ENCODE peak calls at places on chromosome 12, in seven cellular contexts. K, O, U, V, B, R and P are unnamed samples.

GRCh38 chr12:49970658-49971057 is 2.1 kb upstream of the AQP6 start:
- DNase-seq in K (no peak), B (no peak), U (no peak), V (no peak), R (no peak), O (no peak), P (no peak)

GRCh38 chr12:50647479-50647878 is 116.4 kb upstream of the ATF1 start:
- DNase-seq in U (peak), K (no peak), O (no peak), B (no peak), R (no peak), V (no peak), P (no peak)

GRCh38 chr12:81500788-81501187 is 258.4 kb downstream of the PPFIA2 start:
- DNase-seq in R (no peak), U (no peak), B (no peak), V (no peak), K (no peak), O (no peak), P (no peak)

GRCh38 chr12:92735131-92735721 is 32.4 kb downstream of the PLEKHG7 start:
- DNase-seq in U (peak), O (no peak), V (no peak), B (no peak), R (peak), K (no peak), P (no peak)

GRCh38 chr12:110916295-110916875 is 4.0 kb downstream of the MYL2 start:
- DNase-seq in R (no peak), O (no peak), K (no peak), V (no peak), U (no peak), B (no peak), P (no peak)

GRCh38 chr12:91629440-91629839 is 446.8 kb upstream of the DCN start:
- DNase-seq in U (no peak), K (no peak), B (no peak), V (no peak), R (no peak), O (no peak), P (no peak)

GRCh38 chr12:107929436-107929835 is 154.9 kb downstream of the ASCL4 start:
- DNase-seq in B (no peak), K (peak), R (no peak), V (no peak), U (no peak), O (no peak), P (no peak)

GRCh38 chr12:31629756-31630732 is 29.4 kb upstream of the ETFBKMT start:
- DNase-seq in V (no peak), K (no peak), U (peak), O (no peak), B (no peak), R (no peak), P (peak)

GRCh38 chr12:52741378-52742195 is 35.6 kb downstream of the KRT76 start:
- DNase-seq in V (no peak), O (peak), R (no peak), K (peak), B (no peak), U (peak), P (peak)

GRCh38 chr12:64404470-64405446 is 566 bp downstream of the XPOT start:
- DNase-seq in O (peak), V (peak), R (peak), K (peak), B (peak), U (peak), P (peak)

GRCh38 chr12:109606261-109607028 is 32.9 kb downstream of the MVK start:
- DNase-seq in V (no peak), K (no peak), U (no peak), B (peak), O (no peak), R (peak), P (no peak)

GRCh38 chr12:119052001-119052400 is 70.7 kb downstream of the SRRM4 start:
- DNase-seq in R (no peak), O (no peak), B (no peak), V (no peak), K (no peak), U (no peak), P (no peak)

GRCh38 chr12:47901285-47902093 is 3.3 kb downstream of the VDR start:
- DNase-seq in O (no peak), R (no peak), K (no peak), V (no peak), B (no peak), U (peak), P (no peak)

GRCh38 chr12:110743571-110744093 is 941 bp upstream of the PPP1CC start:
- DNase-seq in U (peak), R (no peak), B (peak), O (no peak), K (no peak), V (no peak), P (no peak)

GRCh38 chr12:56983386-56983785 is 23.0 kb downstream of the ZBTB39 start:
- DNase-seq in R (no peak), O (no peak), V (no peak), B (no peak), U (no peak), K (no peak), P (no peak)

GRCh38 chr12:1474059-1474537 is 120.3 kb downstream of the FBXL14 start:
- DNase-seq in R (no peak), O (no peak), V (no peak), K (no peak), U (no peak), B (no peak), P (no peak)

GRCh38 chr12:57526477-57527126 is 4.0 kb downstream of the MBD6 start:
- DNase-seq in O (no peak), R (no peak), B (no peak), U (no peak), K (no peak), V (no peak), P (no peak)

GRCh38 chr12:8036366-8036765 is 3.9 kb downstream of the FOXJ2 start:
- DNase-seq in O (no peak), V (no peak), R (no peak), U (peak), K (no peak), B (no peak), P (peak)

GRCh38 chr12:94225924-94226630 is 77.7 kb downstream of the PLXNC1 start:
- DNase-seq in R (no peak), V (no peak), B (no peak), K (no peak), O (no peak), U (no peak), P (no peak)

GRCh38 chr12:9687228-9687627 is 17.7 kb downstream of the CLEC2D start:
- DNase-seq in V (no peak), R (no peak), O (no peak), B (no peak), U (no peak), K (no peak), P (no peak)

GRCh38 chr12:67546718-67547117 is 101.8 kb upstream of the DYRK2 start:
- DNase-seq in B (no peak), O (no peak), K (no peak), V (no peak), R (no peak), U (no peak), P (no peak)

GRCh38 chr12:119692410-119692809 is 24.5 kb downstream of the PRKAB1 start:
- DNase-seq in V (no peak), K (no peak), B (no peak), O (no peak), U (no peak), R (no peak), P (no peak)

GRCh38 chr12:25121916-25122315 is 73.0 kb downstream of the DNAI7 start:
- DNase-seq in U (no peak), R (no peak), K (no peak), V (no peak), O (no peak), B (no peak), P (no peak)

GRCh38 chr12:69982081-69982480 is 157.1 kb downstream of the MYRFL start:
- DNase-seq in K (no peak), U (no peak), O (no peak), R (no peak), B (no peak), V (no peak), P (no peak)

GRCh38 chr12:131015581-131016337 is 62.1 kb downstream of the ADGRD1 start:
- DNase-seq in K (no peak), U (no peak), V (no peak), R (no peak), O (no peak), B (no peak), P (no peak)

GRCh38 chr12:123675436-123675835 is 4.5 kb downstream of the TCTN2 start:
- DNase-seq in K (no peak), V (no peak), U (no peak), B (no peak), O (no peak), R (no peak), P (no peak)

GRCh38 chr12:131907379-131908081 is 13.1 kb downstream of the ULK1 start:
- DNase-seq in O (no peak), V (no peak), U (no peak), R (no peak), B (no peak), K (no peak), P (no peak)

GRCh38 chr12:95169368-95169767 is 47.9 kb downstream of the FGD6 start:
- DNase-seq in V (no peak), O (no peak), B (no peak), K (no peak), R (no peak), U (peak), P (peak)

GRCh38 chr12:10618338-10618987 is 5.1 kb upstream of the MAGOHB start:
- DNase-seq in O (no peak), U (no peak), B (no peak), K (no peak), R (no peak), V (no peak), P (no peak)

GRCh38 chr12:92779902-92780301 is 77.1 kb downstream of the PLEKHG7 start:
- DNase-seq in O (no peak), V (no peak), R (no peak), U (no peak), B (no peak), K (no peak), P (no peak)

GRCh38 chr12:60415361-60415760 is 819.5 kb downstream of the SLC16A7 start:
- DNase-seq in B (no peak), U (no peak), K (no peak), V (no peak), O (no peak), R (no peak), P (no peak)

GRCh38 chr12:124392991-124393790 is 98.3 kb downstream of the RFLNA start:
- DNase-seq in U (peak), R (peak), O (no peak), V (no peak), B (peak), K (no peak), P (peak)

GRCh38 chr12:78739653-78740052 is 124.9 kb upstream of the SYT1 start:
- DNase-seq in R (no peak), K (no peak), B (no peak), O (no peak), V (no peak), U (no peak), P (no peak)